ENCODE peak calls at places on chromosomes 12 and 14, in eight cellular contexts. F is CD4-positive, alpha-beta T cell; D is HS-27A; X is heart left ventricle; G is lung; W is NCI-H1105; U is fibroblast of lung; L is Karpas-422. O is an unnamed sample.
A peak's percentile ranks its signal among the peaks of the same experiment; 100 is the strongest.

GRCh38 chr14:77099425-77100167 is 1.5 kb downstream of the CIPC start:
- DNase-seq in D (peak; percentile 20), F (no peak), X (no peak), U (peak; percentile 87), L (no peak), G (no peak), W (no peak), O (no peak)

GRCh38 chr14:65354715-65355114 is 57.8 kb upstream of the FUT8 start:
- DNase-seq in G (no peak), D (no peak), U (no peak), X (no peak), F (no peak), L (no peak), W (no peak), O (no peak)

GRCh38 chr12:109716512-109717389 is 3.1 kb downstream of the FAM222A start:
- DNase-seq in D (no peak), W (no peak), U (peak; percentile 40), G (no peak), F (no peak), L (no peak), X (peak; percentile 65), O (no peak)

GRCh38 chr12:92194566-92194965 is 48.9 kb upstream of the BTG1 start:
- DNase-seq in L (no peak), U (no peak), F (no peak), G (no peak), D (no peak), X (no peak), W (no peak), O (no peak)

GRCh38 chr12:121536058-121536928 is 44.5 kb downstream of the KDM2B start:
- DNase-seq in X (peak; percentile 95), D (peak; percentile 5), L (peak; percentile 98), G (peak; percentile 80), F (peak; percentile 78), W (peak; percentile 92), U (peak; percentile 89), O (peak; percentile 83)

GRCh38 chr12:49949124-49949845 is 1.3 kb upstream of the AQP2 start:
- DNase-seq in D (no peak), F (no peak), X (no peak), L (no peak), U (no peak), W (no peak), G (no peak), O (no peak)

GRCh38 chr12:59077153-59077930 is 157.0 kb upstream of the LRIG3 start:
- DNase-seq in F (no peak), G (no peak), X (no peak), W (no peak), U (peak; percentile 42), L (no peak), D (no peak), O (no peak)

GRCh38 chr12:7023096-7023495 is 4.8 kb upstream of the LPCAT3 start:
- DNase-seq in X (no peak), U (no peak), W (no peak), F (no peak), G (no peak), D (no peak), L (no peak), O (no peak)

GRCh38 chr14:68312884-68313725 is 479.8 kb downstream of the ZFP36L1 start:
- DNase-seq in F (no peak), L (no peak), W (no peak), D (no peak), G (no peak), X (no peak), U (no peak), O (no peak)

GRCh38 chr14:21557084-21557901 is 22.6 kb downstream of the OR10G3 start:
- DNase-seq in U (peak; percentile 91), F (peak; percentile 73), D (peak; percentile 85), G (peak; percentile 86), L (peak; percentile 97), W (peak; percentile 77), X (peak; percentile 57), O (peak; percentile 89)

GRCh38 chr12:6426882-6427671 is 17.7 kb upstream of the CD27 start:
- DNase-seq in D (no peak), W (no peak), G (no peak), L (peak; percentile 95), F (peak; percentile 84), X (no peak), U (no peak), O (no peak)

GRCh38 chr14:54901380-54902142 is 1.1 kb downstream of the GCH1 start:
- DNase-seq in X (no peak), L (peak; percentile 61), W (peak; percentile 22), F (peak; percentile 7), U (no peak), G (no peak), D (no peak), O (no peak)

GRCh38 chr12:65182012-65182739 is 12.8 kb downstream of the LEMD3 start:
- DNase-seq in G (no peak), X (no peak), W (no peak), F (no peak), L (no peak), U (no peak), D (no peak), O (no peak)

GRCh38 chr12:89494411-89495231 is 30.0 kb downstream of the GALNT4 start:
- DNase-seq in G (no peak), D (no peak), U (peak; percentile 34), F (no peak), X (no peak), L (no peak), W (no peak), O (no peak)

GRCh38 chr14:68664225-68664681 is 128.6 kb downstream of the ZFP36L1 start:
- DNase-seq in D (no peak), L (no peak), G (no peak), U (no peak), F (no peak), W (no peak), X (no peak), O (no peak)

GRCh38 chr12:75834591-75834990 is 197.0 kb downstream of the PHLDA1 start:
- DNase-seq in G (no peak), F (no peak), U (no peak), D (no peak), W (no peak), X (no peak), L (no peak), O (no peak)

GRCh38 chr14:90893028-90893427 is 76.8 kb upstream of the TTC7B start:
- DNase-seq in L (no peak), X (no peak), G (no peak), D (no peak), F (no peak), U (no peak), W (no peak), O (no peak)

GRCh38 chr14:93056840-93057585 is 58.7 kb downstream of the ITPK1 start:
- DNase-seq in G (no peak), D (no peak), L (no peak), F (no peak), U (no peak), X (peak; percentile 68), W (no peak), O (no peak)

GRCh38 chr14:99246536-99247083 is 25.4 kb downstream of the BCL11B start:
- DNase-seq in U (no peak), D (no peak), L (no peak), W (no peak), F (peak; percentile 77), X (no peak), G (no peak), O (no peak)

GRCh38 chr12:47557401-47557800 is 148.4 kb downstream of the RPAP3 start:
- DNase-seq in L (no peak), G (no peak), X (no peak), F (no peak), U (no peak), W (no peak), D (no peak), O (no peak)

GRCh38 chr12:18643673-18644072 is 94.1 kb downstream of the PLCZ1 start:
- DNase-seq in U (peak; percentile 89), W (no peak), L (no peak), X (no peak), F (no peak), G (no peak), D (no peak), O (no peak)

GRCh38 chr12:124681779-124682391 is 114.5 kb upstream of the NCOR2 start:
- DNase-seq in L (no peak), G (no peak), D (peak; percentile 52), F (no peak), U (peak; percentile 95), W (no peak), X (peak; percentile 84), O (no peak)

GRCh38 chr14:38500125-38500524 is 244.2 kb upstream of the CLEC14A start:
- DNase-seq in U (peak; percentile 5), D (no peak), G (no peak), X (no peak), F (no peak), W (no peak), L (no peak), O (no peak)

GRCh38 chr12:65557425-65558167 is 266.7 kb upstream of the HMGA2 start:
- DNase-seq in W (no peak), G (no peak), D (no peak), U (no peak), X (no peak), L (no peak), F (no peak), O (no peak)

GRCh38 chr12:75446857-75447256 is 33.7 kb upstream of the GLIPR1 start:
- DNase-seq in F (no peak), U (peak; percentile 64), W (no peak), D (peak; percentile 72), L (no peak), G (no peak), X (no peak), O (no peak)

GRCh38 chr14:78608998-78609787 is 439.0 kb downstream of the NRXN3 start:
- DNase-seq in L (no peak), W (no peak), U (no peak), D (no peak), X (no peak), F (no peak), G (no peak), O (no peak)

GRCh38 chr12:115709410-115710065 is 568.0 kb downstream of the MED13L start:
- DNase-seq in X (peak; percentile 70), F (no peak), W (peak; percentile 73), D (no peak), G (no peak), U (peak; percentile 32), L (no peak), O (no peak)

GRCh38 chr14:78509516-78509915 is 339.3 kb downstream of the NRXN3 start:
- DNase-seq in W (no peak), X (no peak), L (no peak), D (no peak), U (no peak), F (no peak), G (no peak), O (no peak)

GRCh38 chr14:105492966-105493871 is 2.2 kb downstream of the TEDC1 start:
- DNase-seq in L (no peak), D (no peak), X (peak; percentile 28), F (no peak), G (no peak), U (no peak), W (no peak), O (no peak)

GRCh38 chr12:114371250-114371649 is 34.7 kb downstream of the TBX5 start:
- DNase-seq in F (no peak), X (no peak), W (no peak), L (no peak), U (no peak), D (no peak), G (no peak), O (no peak)

GRCh38 chr12:130552483-130552996 is 163.6 kb downstream of the RIMBP2 start:
- DNase-seq in D (no peak), W (no peak), L (peak; percentile 51), G (no peak), X (no peak), F (no peak), U (no peak), O (no peak)

GRCh38 chr12:122227341-122227740 is 1.5 kb upstream of the DIABLO start:
- DNase-seq in F (no peak), D (no peak), U (no peak), X (no peak), W (peak; percentile 53), L (no peak), G (no peak), O (peak; percentile 20)

GRCh38 chr12:108176292-108176691 is 47.2 kb downstream of the WSCD2 start:
- DNase-seq in D (no peak), F (no peak), L (no peak), U (no peak), X (no peak), G (no peak), W (no peak), O (no peak)

GRCh38 chr12:18171571-18171970 is 81.6 kb upstream of the RERGL start:
- DNase-seq in L (no peak), U (peak; percentile 63), F (no peak), D (peak; percentile 64), W (no peak), X (no peak), G (no peak), O (no peak)